ENCODE peak calls at places on chromosomes 13 and 19, in five cellular contexts. S is HCT116, T is PC-3, M is endothelial cell of umbilical vein, Z is fibroblast of lung. C is an unnamed sample.

GRCh38 chr13:25203256-25203794 is 31.2 kb upstream of the AMER2 start:
- DNase-seq in M (no peak), S (no peak), Z (no peak), T (no peak), C (no peak)

GRCh38 chr13:113647351-113648217 is 10.4 kb downstream of the ATP4B start:
- DNase-seq in Z (peak; percentile 54), T (peak; percentile 82), S (peak; percentile 19), M (peak; percentile 49), C (peak; percentile 83)

GRCh38 chr19:34667349-34668076 is 9.4 kb downstream of the SCGB2B2 start:
- DNase-seq in S (no peak), Z (peak; percentile 18), T (peak; percentile 4), M (peak; percentile 8), C (peak; percentile 16)

GRCh38 chr19:44796701-44797115 is 12.2 kb upstream of the BCAM start:
- DNase-seq in S (no peak), T (peak; percentile 73), M (peak; percentile 26), Z (peak; percentile 41), C (no peak)

GRCh38 chr19:55986487-55986886 is at the start of gene NLRP5:
- DNase-seq in T (no peak), Z (no peak), M (no peak), S (peak; percentile 7), C (no peak)

GRCh38 chr13:109611912-109612691 is 174.3 kb downstream of the IRS2 start:
- DNase-seq in Z (no peak), T (peak; percentile 39), M (no peak), S (no peak), C (no peak)

GRCh38 chr19:19866599-19867248 is 1.0 kb downstream of the ZNF253 start:
- DNase-seq in S (no peak), T (no peak), M (peak; percentile 12), Z (peak; percentile 1), C (peak; percentile 5)

GRCh38 chr19:31232871-31233270 is 116.4 kb downstream of the TSHZ3 start:
- DNase-seq in M (no peak), S (no peak), T (peak; percentile 10), Z (peak; percentile 95), C (no peak)

DNA sequence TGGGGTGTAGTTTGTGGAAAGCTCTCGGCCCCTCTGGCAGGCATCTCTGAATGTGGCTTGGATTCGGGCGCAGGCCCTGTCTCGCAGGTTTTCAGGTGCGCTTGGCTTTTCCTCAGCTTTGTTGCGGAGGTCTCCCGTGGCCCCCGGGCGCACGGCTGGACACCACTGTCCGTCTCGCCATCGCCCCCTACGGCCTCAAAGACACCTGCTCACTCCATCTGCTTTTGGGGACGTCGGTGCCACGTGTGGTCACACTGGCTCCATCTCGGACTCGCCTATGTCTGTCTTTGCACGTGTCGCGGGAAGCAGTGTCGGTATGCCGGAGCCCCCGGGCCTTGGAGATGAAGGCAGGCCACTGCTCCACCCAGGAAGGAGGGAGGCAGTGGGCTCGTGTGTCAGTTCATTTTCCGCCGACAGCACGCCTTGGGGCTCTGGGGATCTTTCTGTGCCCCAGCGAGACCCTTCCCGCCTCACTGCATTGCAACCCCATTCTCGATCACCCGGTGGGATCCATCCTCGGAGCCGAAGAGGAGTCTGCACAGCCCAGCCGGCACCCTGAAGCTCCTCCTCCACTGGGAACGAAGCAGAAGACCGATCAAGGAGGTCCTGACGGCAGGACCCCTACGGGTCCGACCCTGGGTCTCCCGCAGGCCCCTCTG is 42.1 kb downstream of the ZNF146 start:
- DNase-seq in M (no peak), T (no peak), Z (no peak), S (no peak), C (no peak)
- H3K4me3 ChIP-seq in M (no peak overlapping the region), T (no peak overlapping the region), Z (no peak overlapping the region), S (no peak overlapping the region), C (peak overlapping the region; percentile 51)

GRCh38 chr19:13094771-13095392 is 7.8 kb downstream of the LYL1 start:
- DNase-seq in M (peak; percentile 22), Z (no peak), T (peak; percentile 50), S (no peak), C (peak; percentile 46)

GRCh38 chr19:13097331-13098258 is 5.1 kb downstream of the LYL1 start:
- DNase-seq in S (no peak), T (no peak), M (peak; percentile 52), Z (no peak), C (no peak)

GRCh38 chr19:13096968-13097330 is 5.7 kb downstream of the LYL1 start:
- DNase-seq in T (no peak), Z (no peak), M (no peak), S (no peak), C (no peak)

GRCh38 chr19:13095393-13095784 is 7.3 kb downstream of the LYL1 start:
- DNase-seq in M (no peak), S (no peak), T (no peak), Z (no peak), C (no peak)

GRCh38 chr19:13095934-13096890 is 6.4 kb downstream of the LYL1 start:
- DNase-seq in Z (no peak), T (peak; percentile 46), M (peak; percentile 45), S (no peak), C (no peak)
- TF ChIP-seq EZH2 in Z (no peak), T (no peak), M (no peak), S (no peak), C (no peak)

GRCh38 chr13:30607908-30608307 is 9.8 kb upstream of the USPL1 start:
- DNase-seq in Z (peak; percentile 4), M (no peak), T (no peak), S (no peak), C (no peak)
- H3K4me3 ChIP-seq in Z (no peak overlapping the region), M (no peak overlapping the region), T (no peak overlapping the region), S (no peak overlapping the region), C (no peak overlapping the region)

GRCh38 chr13:91346848-91347211 is 657 bp upstream of the MIR17HG start:
- DNase-seq in T (peak; percentile 13), M (peak; percentile 39), Z (no peak), S (no peak), C (no peak)
- TF ChIP-seq EZH2 in T (no peak), M (no peak), Z (peak; percentile 72), S (no peak), C (no peak)

GRCh38 chr19:16268676-16269319 is 55.8 kb upstream of the KLF2 start:
- DNase-seq in Z (no peak), T (no peak), M (no peak), S (no peak), C (no peak)

GRCh38 chr19:16273005-16273404 is 51.6 kb upstream of the KLF2 start:
- DNase-seq in T (no peak), M (no peak), Z (peak; percentile 72), S (no peak), C (no peak)

GRCh38 chr19:16274466-16274865 is 50.2 kb upstream of the KLF2 start:
- DNase-seq in M (no peak), T (no peak), Z (no peak), S (no peak), C (no peak)
- H3K4me3 ChIP-seq in M (no peak overlapping the region), T (no peak overlapping the region), Z (no peak overlapping the region), S (no peak overlapping the region), C (no peak overlapping the region)

GRCh38 chr19:47430041-47430802 is 10.9 kb upstream of the MEIS3 start:
- DNase-seq in T (no peak), S (no peak), M (peak; percentile 42), Z (peak; percentile 60), C (no peak)
- TF ChIP-seq EZH2 in T (no peak), S (no peak), M (peak; percentile 57), Z (no peak), C (no peak)

DNA sequence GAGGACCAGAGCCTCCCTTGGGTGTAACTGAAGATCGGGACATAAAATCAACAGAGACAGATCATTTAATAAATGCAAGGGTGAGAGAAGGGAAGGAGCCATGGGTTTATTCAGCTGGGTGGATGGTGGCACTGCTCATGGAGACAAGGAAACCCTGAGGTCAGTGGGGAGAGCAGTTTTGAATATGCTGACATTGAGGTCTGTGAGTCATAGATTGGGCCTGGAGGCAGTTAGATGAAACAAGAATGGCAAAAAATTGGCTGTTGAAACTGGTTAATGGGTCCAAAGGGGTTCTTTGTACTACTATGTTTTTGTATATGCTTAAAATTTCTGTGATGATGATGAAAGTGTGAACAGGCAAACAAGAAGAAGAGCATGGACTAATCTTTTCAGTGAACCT is 5.1 kb upstream of the GTF3A start:
- DNase-seq in Z (no peak), S (no peak), T (peak; percentile 45), M (no peak), C (no peak)
- H3K4me3 ChIP-seq in Z (no peak overlapping the region), S (no peak overlapping the region), T (no peak overlapping the region), M (no peak overlapping the region), C (no peak overlapping the region)

GRCh38 chr19:8610041-8610927 is at the start of gene ADAMTS10:
- DNase-seq in S (no peak), T (no peak), Z (peak; percentile 63), M (no peak), C (peak; percentile 64)
- TF ChIP-seq EZH2 in S (no peak), T (no peak), Z (no peak), M (no peak), C (no peak)

GRCh38 chr13:46386426-46386995 is 541 bp downstream of the RUBCNL start:
- DNase-seq in T (no peak), S (no peak), M (no peak), Z (no peak), C (peak; percentile 64)

GRCh38 chr13:46383383-46383782 is 3.7 kb downstream of the RUBCNL start:
- DNase-seq in M (no peak), T (no peak), S (no peak), Z (no peak), C (peak; percentile 30)

GRCh38 chr13:46388308-46388707 is 1.3 kb upstream of the RUBCNL start:
- DNase-seq in S (no peak), T (no peak), Z (no peak), M (no peak), C (peak; percentile 89)

GRCh38 chr13:46386996-46387851 is at the start of gene RUBCNL:
- DNase-seq in S (peak; percentile 26), M (no peak), Z (peak; percentile 30), T (peak; percentile 63), C (peak; percentile 88)

GRCh38 chr13:46385946-46386345 is 1.1 kb downstream of the RUBCNL start:
- DNase-seq in Z (no peak), M (no peak), S (no peak), T (no peak), C (no peak)
- H3K4me3 ChIP-seq in Z (no peak overlapping the region), M (no peak overlapping the region), S (no peak overlapping the region), T (no peak overlapping the region), C (peak overlapping the region; percentile 90)

GRCh38 chr19:46015080-46015960 is 7.5 kb downstream of the PGLYRP1 start:
- DNase-seq in T (no peak), M (peak; percentile 51), Z (peak; percentile 40), S (no peak), C (peak; percentile 74)
- TF ChIP-seq EZH2 in T (no peak), M (no peak), Z (peak; percentile 84), S (no peak), C (no peak)